ENCODE peak calls at places on chromosomes 3 and 15, in six cellular contexts. One of them, this sample, is unnamed.

GRCh38 chr15:93543093-93543492 is 454.1 kb upstream of the RGMA start:
- DNase-seq in stimulated activated naive CD4-positive, alpha-beta T cell: no peak
- DNase-seq in hypothalamus: no peak
- DNase-seq in tibial nerve: no peak
- DNase-seq in stimulated activated naive CD8-positive, alpha-beta T cell treated with anti-CD3 and anti-CD28 coated beads, Interleukin-15, amount 100 ng/mL, for 72 hours: no peak
- DNase-seq in cardiac fibroblast: no peak
- DNase-seq in this sample: no peak

GRCh38 chr15:85831415-85832113 is 36.8 kb upstream of the KLHL25 start:
- DNase-seq in stimulated activated naive CD4-positive, alpha-beta T cell: peak; percentile 8
- DNase-seq in hypothalamus: peak; percentile 8
- DNase-seq in tibial nerve: peak; percentile 52
- DNase-seq in stimulated activated naive CD8-positive, alpha-beta T cell treated with anti-CD3 and anti-CD28 coated beads, Interleukin-15, amount 100 ng/mL, for 72 hours: no peak
- DNase-seq in cardiac fibroblast: peak; percentile 77
- DNase-seq in this sample: peak; percentile 21

GRCh38 chr3:100606894-100607512 is 2.4 kb upstream of the ADGRG7 start:
- DNase-seq in stimulated activated naive CD4-positive, alpha-beta T cell: no peak
- DNase-seq in hypothalamus: no peak
- DNase-seq in tibial nerve: no peak
- DNase-seq in stimulated activated naive CD8-positive, alpha-beta T cell treated with anti-CD3 and anti-CD28 coated beads, Interleukin-15, amount 100 ng/mL, for 72 hours: no peak
- DNase-seq in cardiac fibroblast: no peak
- DNase-seq in this sample: no peak

GRCh38 chr15:85607842-85608241 is 186.9 kb downstream of the KLHL25 start:
- DNase-seq in stimulated activated naive CD4-positive, alpha-beta T cell: no peak
- DNase-seq in hypothalamus: no peak
- DNase-seq in tibial nerve: no peak
- DNase-seq in stimulated activated naive CD8-positive, alpha-beta T cell treated with anti-CD3 and anti-CD28 coated beads, Interleukin-15, amount 100 ng/mL, for 72 hours: no peak
- DNase-seq in cardiac fibroblast: peak; percentile 84
- DNase-seq in this sample: no peak

GRCh38 chr3:62249855-62250543 is 123.4 kb downstream of the FEZF2 start:
- DNase-seq in stimulated activated naive CD4-positive, alpha-beta T cell: no peak
- DNase-seq in hypothalamus: no peak
- DNase-seq in tibial nerve: no peak
- DNase-seq in stimulated activated naive CD8-positive, alpha-beta T cell treated with anti-CD3 and anti-CD28 coated beads, Interleukin-15, amount 100 ng/mL, for 72 hours: no peak
- DNase-seq in cardiac fibroblast: no peak
- DNase-seq in this sample: no peak

GRCh38 chr3:64079369-64080160 is 56.3 kb upstream of the PSMD6 start:
- DNase-seq in stimulated activated naive CD4-positive, alpha-beta T cell: no peak
- DNase-seq in hypothalamus: no peak
- DNase-seq in tibial nerve: no peak
- DNase-seq in stimulated activated naive CD8-positive, alpha-beta T cell treated with anti-CD3 and anti-CD28 coated beads, Interleukin-15, amount 100 ng/mL, for 72 hours: no peak
- DNase-seq in cardiac fibroblast: no peak
- DNase-seq in this sample: no peak

GRCh38 chr15:67840747-67841634 is 1.1 kb upstream of the RNU6-1 start:
- DNase-seq in stimulated activated naive CD4-positive, alpha-beta T cell: peak; percentile 21
- DNase-seq in hypothalamus: no peak
- DNase-seq in tibial nerve: no peak
- DNase-seq in stimulated activated naive CD8-positive, alpha-beta T cell treated with anti-CD3 and anti-CD28 coated beads, Interleukin-15, amount 100 ng/mL, for 72 hours: no peak
- DNase-seq in cardiac fibroblast: peak; percentile 48
- DNase-seq in this sample: no peak

GRCh38 chr3:66991478-66991877 is 6.6 kb upstream of the KBTBD8 start:
- DNase-seq in stimulated activated naive CD4-positive, alpha-beta T cell: no peak
- DNase-seq in hypothalamus: no peak
- DNase-seq in tibial nerve: no peak
- DNase-seq in stimulated activated naive CD8-positive, alpha-beta T cell treated with anti-CD3 and anti-CD28 coated beads, Interleukin-15, amount 100 ng/mL, for 72 hours: no peak
- DNase-seq in cardiac fibroblast: peak; percentile 86
- DNase-seq in this sample: no peak

GRCh38 chr3:134737520-134737919 is 57.5 kb upstream of the EPHB1 start:
- DNase-seq in stimulated activated naive CD4-positive, alpha-beta T cell: no peak
- DNase-seq in hypothalamus: no peak
- DNase-seq in tibial nerve: no peak
- DNase-seq in stimulated activated naive CD8-positive, alpha-beta T cell treated with anti-CD3 and anti-CD28 coated beads, Interleukin-15, amount 100 ng/mL, for 72 hours: no peak
- DNase-seq in cardiac fibroblast: no peak
- DNase-seq in this sample: no peak

GRCh38 chr3:134885877-134886621 is 91.0 kb downstream of the EPHB1 start:
- DNase-seq in stimulated activated naive CD4-positive, alpha-beta T cell: no peak
- DNase-seq in hypothalamus: no peak
- DNase-seq in tibial nerve: no peak
- DNase-seq in stimulated activated naive CD8-positive, alpha-beta T cell treated with anti-CD3 and anti-CD28 coated beads, Interleukin-15, amount 100 ng/mL, for 72 hours: no peak
- DNase-seq in cardiac fibroblast: no peak
- DNase-seq in this sample: no peak

GRCh38 chr3:84023842-84024241 is 934.9 kb upstream of the CADM2 start:
- DNase-seq in stimulated activated naive CD4-positive, alpha-beta T cell: no peak
- DNase-seq in hypothalamus: no peak
- DNase-seq in tibial nerve: no peak
- DNase-seq in stimulated activated naive CD8-positive, alpha-beta T cell treated with anti-CD3 and anti-CD28 coated beads, Interleukin-15, amount 100 ng/mL, for 72 hours: no peak
- DNase-seq in cardiac fibroblast: no peak
- DNase-seq in this sample: no peak

GRCh38 chr3:157081681-157082210 is 78.2 kb downstream of the CCNL1 start:
- DNase-seq in stimulated activated naive CD4-positive, alpha-beta T cell: no peak
- DNase-seq in hypothalamus: no peak
- DNase-seq in tibial nerve: peak; percentile 88
- DNase-seq in stimulated activated naive CD8-positive, alpha-beta T cell treated with anti-CD3 and anti-CD28 coated beads, Interleukin-15, amount 100 ng/mL, for 72 hours: peak; percentile 85
- DNase-seq in cardiac fibroblast: peak; percentile 94
- DNase-seq in this sample: no peak

GRCh38 chr3:13716540-13717221 is 163.2 kb downstream of the WNT7A start:
- DNase-seq in stimulated activated naive CD4-positive, alpha-beta T cell: no peak
- DNase-seq in hypothalamus: no peak
- DNase-seq in tibial nerve: no peak
- DNase-seq in stimulated activated naive CD8-positive, alpha-beta T cell treated with anti-CD3 and anti-CD28 coated beads, Interleukin-15, amount 100 ng/mL, for 72 hours: peak; percentile 2
- DNase-seq in cardiac fibroblast: no peak
- DNase-seq in this sample: no peak

GRCh38 chr3:113148307-113148703 is 63.1 kb upstream of the BOC start:
- DNase-seq in stimulated activated naive CD4-positive, alpha-beta T cell: no peak
- DNase-seq in hypothalamus: no peak
- DNase-seq in tibial nerve: no peak
- DNase-seq in stimulated activated naive CD8-positive, alpha-beta T cell treated with anti-CD3 and anti-CD28 coated beads, Interleukin-15, amount 100 ng/mL, for 72 hours: no peak
- DNase-seq in cardiac fibroblast: no peak
- DNase-seq in this sample: peak; percentile 10

GRCh38 chr3:61299343-61299742 is 48.1 kb upstream of the FHIT start:
- DNase-seq in stimulated activated naive CD4-positive, alpha-beta T cell: no peak
- DNase-seq in hypothalamus: no peak
- DNase-seq in tibial nerve: no peak
- DNase-seq in stimulated activated naive CD8-positive, alpha-beta T cell treated with anti-CD3 and anti-CD28 coated beads, Interleukin-15, amount 100 ng/mL, for 72 hours: no peak
- DNase-seq in cardiac fibroblast: no peak
- DNase-seq in this sample: no peak

GRCh38 chr15:43488790-43489585 is 4.0 kb downstream of the TP53BP1 start:
- DNase-seq in stimulated activated naive CD4-positive, alpha-beta T cell: no peak
- DNase-seq in hypothalamus: no peak
- DNase-seq in tibial nerve: no peak
- DNase-seq in stimulated activated naive CD8-positive, alpha-beta T cell treated with anti-CD3 and anti-CD28 coated beads, Interleukin-15, amount 100 ng/mL, for 72 hours: no peak
- DNase-seq in cardiac fibroblast: peak; percentile 54
- DNase-seq in this sample: no peak

GRCh38 chr3:36774072-36774471 is 9.7 kb upstream of the DCLK3 start:
- DNase-seq in stimulated activated naive CD4-positive, alpha-beta T cell: no peak
- DNase-seq in hypothalamus: no peak
- DNase-seq in tibial nerve: no peak
- DNase-seq in stimulated activated naive CD8-positive, alpha-beta T cell treated with anti-CD3 and anti-CD28 coated beads, Interleukin-15, amount 100 ng/mL, for 72 hours: no peak
- DNase-seq in cardiac fibroblast: peak; percentile 7
- DNase-seq in this sample: no peak

GRCh38 chr15:58274885-58275284 is 136.7 kb downstream of the AQP9 start:
- DNase-seq in stimulated activated naive CD4-positive, alpha-beta T cell: no peak
- DNase-seq in hypothalamus: no peak
- DNase-seq in tibial nerve: no peak
- DNase-seq in stimulated activated naive CD8-positive, alpha-beta T cell treated with anti-CD3 and anti-CD28 coated beads, Interleukin-15, amount 100 ng/mL, for 72 hours: no peak
- DNase-seq in cardiac fibroblast: no peak
- DNase-seq in this sample: no peak

GRCh38 chr3:48990636-48991421 is 788 bp downstream of the P4HTM start:
- DNase-seq in stimulated activated naive CD4-positive, alpha-beta T cell: peak; percentile 36
- DNase-seq in hypothalamus: no peak
- DNase-seq in tibial nerve: no peak
- DNase-seq in stimulated activated naive CD8-positive, alpha-beta T cell treated with anti-CD3 and anti-CD28 coated beads, Interleukin-15, amount 100 ng/mL, for 72 hours: peak; percentile 41
- DNase-seq in cardiac fibroblast: peak; percentile 28
- DNase-seq in this sample: peak; percentile 60

GRCh38 chr3:9682123-9682522 is 21.5 kb upstream of the CPNE9 start:
- DNase-seq in stimulated activated naive CD4-positive, alpha-beta T cell: no peak
- DNase-seq in hypothalamus: no peak
- DNase-seq in tibial nerve: no peak
- DNase-seq in stimulated activated naive CD8-positive, alpha-beta T cell treated with anti-CD3 and anti-CD28 coated beads, Interleukin-15, amount 100 ng/mL, for 72 hours: no peak
- DNase-seq in cardiac fibroblast: no peak
- DNase-seq in this sample: no peak

GRCh38 chr3:38773528-38773927 is 42.5 kb downstream of the SCN10A start:
- DNase-seq in stimulated activated naive CD4-positive, alpha-beta T cell: no peak
- DNase-seq in hypothalamus: no peak
- DNase-seq in tibial nerve: no peak
- DNase-seq in stimulated activated naive CD8-positive, alpha-beta T cell treated with anti-CD3 and anti-CD28 coated beads, Interleukin-15, amount 100 ng/mL, for 72 hours: no peak
- DNase-seq in cardiac fibroblast: no peak
- DNase-seq in this sample: no peak

GRCh38 chr15:48883699-48884098 is 5.8 kb downstream of the EID1 start:
- DNase-seq in stimulated activated naive CD4-positive, alpha-beta T cell: no peak
- DNase-seq in hypothalamus: no peak
- DNase-seq in tibial nerve: no peak
- DNase-seq in stimulated activated naive CD8-positive, alpha-beta T cell treated with anti-CD3 and anti-CD28 coated beads, Interleukin-15, amount 100 ng/mL, for 72 hours: no peak
- DNase-seq in cardiac fibroblast: no peak
- DNase-seq in this sample: no peak

GRCh38 chr3:190862209-190863118 is at the start of gene GMNC:
- DNase-seq in stimulated activated naive CD4-positive, alpha-beta T cell: no peak
- DNase-seq in hypothalamus: peak; percentile 40
- DNase-seq in tibial nerve: peak; percentile 50
- DNase-seq in stimulated activated naive CD8-positive, alpha-beta T cell treated with anti-CD3 and anti-CD28 coated beads, Interleukin-15, amount 100 ng/mL, for 72 hours: peak; percentile 30
- DNase-seq in cardiac fibroblast: peak; percentile 61
- DNase-seq in this sample: peak; percentile 20